ENCODE peak calls at places on chromosome 15, in four cellular contexts. E is substantia nigra, W is HEK293T, U is MV-4-11. Y is an unnamed sample.
A peak's percentile ranks its signal among the peaks of the same experiment; 100 is the strongest.

GRCh38 chr15:75198560-75199346 is 2.9 kb upstream of the C15orf39 start:
- DNase-seq in E (no peak), W (no peak), U (peak; percentile 80), Y (peak; percentile 86)

GRCh38 chr15:96158938-96159337 is 171.6 kb upstream of the NR2F2 start:
- DNase-seq in E (no peak), W (no peak), U (no peak), Y (no peak)

GRCh38 chr15:60591491-60592385 is 112.8 kb upstream of the ICE2 start:
- DNase-seq in E (no peak), W (peak; percentile 21), U (no peak), Y (peak; percentile 40)

GRCh38 chr15:32828507-32829186 is 110.8 kb downstream of the GREM1 start:
- DNase-seq in E (no peak), W (no peak), U (no peak), Y (no peak)

GRCh38 chr15:38536201-38536676 is 28.4 kb downstream of the RASGRP1 start:
- DNase-seq in E (peak; percentile 2), W (no peak), U (no peak), Y (no peak)

GRCh38 chr15:66076591-66077319 is 176.8 kb downstream of the MEGF11 start:
- DNase-seq in E (no peak), W (no peak), U (no peak), Y (no peak)

GRCh38 chr15:88899251-88899650 is 3.9 kb upstream of the HAPLN3 start:
- DNase-seq in E (no peak), W (no peak), U (no peak), Y (no peak)

GRCh38 chr15:29681946-29682345 is 140.3 kb downstream of the TJP1 start:
- DNase-seq in E (no peak), W (no peak), U (no peak), Y (no peak)

GRCh38 chr15:79923068-79923514 is 26.3 kb upstream of the MTHFS start:
- DNase-seq in E (no peak), W (peak; percentile 73), U (peak; percentile 29), Y (peak; percentile 69)

GRCh38 chr15:84804005-84804803 is 13.0 kb upstream of the ALPK3 start:
- DNase-seq in E (no peak), W (no peak), U (no peak), Y (no peak)

GRCh38 chr15:56792211-56792610 is 58.9 kb upstream of the ZNF280D start:
- DNase-seq in E (no peak), W (no peak), U (no peak), Y (no peak)

GRCh38 chr15:57606816-57607215 is 15.1 kb downstream of the MYZAP start:
- DNase-seq in E (no peak), W (no peak), U (no peak), Y (no peak)